ENCODE peak calls at places on chromosome 11, in five cellular contexts. One of them, this sample, is unnamed.

GRCh38 chr11:28517621-28518020 is 409.4 kb downstream of the METTL15 start:
- DNase-seq in NCI-H510A: no peak
- DNase-seq in cardiac muscle cell: no peak
- DNase-seq in SW480: no peak
- DNase-seq in upper lobe of left lung: no peak
- DNase-seq in this sample: no peak

GRCh38 chr11:69983571-69983877 is 94.6 kb upstream of the ANO1 start:
- DNase-seq in NCI-H510A: no peak
- DNase-seq in cardiac muscle cell: no peak
- DNase-seq in SW480: no peak
- DNase-seq in upper lobe of left lung: no peak
- DNase-seq in this sample: no peak

GRCh38 chr11:103798456-103798855 is 238.0 kb upstream of the DDI1 start:
- DNase-seq in NCI-H510A: no peak
- DNase-seq in cardiac muscle cell: no peak
- DNase-seq in SW480: no peak
- DNase-seq in upper lobe of left lung: no peak
- DNase-seq in this sample: no peak

GRCh38 chr11:82906236-82906635 is 4.7 kb downstream of the DDIAS start:
- DNase-seq in NCI-H510A: no peak
- DNase-seq in cardiac muscle cell: peak
- DNase-seq in SW480: peak
- DNase-seq in upper lobe of left lung: no peak
- DNase-seq in this sample: peak

GRCh38 chr11:100445231-100445735 is 241.8 kb upstream of the ARHGAP42 start:
- DNase-seq in NCI-H510A: no peak
- DNase-seq in cardiac muscle cell: peak
- DNase-seq in SW480: no peak
- DNase-seq in upper lobe of left lung: no peak
- DNase-seq in this sample: peak

GRCh38 chr11:29162490-29162889 is 854.3 kb downstream of the KCNA4 start:
- DNase-seq in NCI-H510A: no peak
- DNase-seq in cardiac muscle cell: peak
- DNase-seq in SW480: no peak
- DNase-seq in upper lobe of left lung: no peak
- DNase-seq in this sample: no peak

GRCh38 chr11:46039990-46040389 is 81.3 kb downstream of the PHF21A start:
- DNase-seq in NCI-H510A: no peak
- DNase-seq in cardiac muscle cell: peak
- DNase-seq in SW480: no peak
- DNase-seq in upper lobe of left lung: no peak
- DNase-seq in this sample: no peak

GRCh38 chr11:35511666-35512065 is 13.8 kb downstream of the PAMR1 start:
- DNase-seq in NCI-H510A: no peak
- DNase-seq in cardiac muscle cell: peak
- DNase-seq in SW480: peak
- DNase-seq in upper lobe of left lung: no peak
- DNase-seq in this sample: no peak

GRCh38 chr11:693415-693831 is 1.6 kb downstream of the DEAF1 start:
- DNase-seq in NCI-H510A: no peak
- DNase-seq in cardiac muscle cell: peak
- DNase-seq in SW480: no peak
- DNase-seq in upper lobe of left lung: no peak
- DNase-seq in this sample: no peak

GRCh38 chr11:122287401-122287800 is 171.4 kb upstream of the BLID start:
- DNase-seq in NCI-H510A: no peak
- DNase-seq in cardiac muscle cell: no peak
- DNase-seq in SW480: no peak
- DNase-seq in upper lobe of left lung: no peak
- DNase-seq in this sample: no peak

GRCh38 chr11:14018441-14018840 is 55.9 kb downstream of the SPON1 start:
- DNase-seq in NCI-H510A: no peak
- DNase-seq in cardiac muscle cell: no peak
- DNase-seq in SW480: no peak
- DNase-seq in upper lobe of left lung: no peak
- DNase-seq in this sample: no peak

This sample was measured in cerebellum.